ENCODE peak calls at places on chromosomes 2 and 18, in ten cellular contexts. One of them, this sample, is unnamed.

GRCh38 chr18:43265465-43265864 is 11.8 kb downstream of the SYT4 start:
- DNase-seq in psoas muscle: no peak
- DNase-seq in mucosa of descending colon: no peak
- DNase-seq in brain microvascular endothelial cell: no peak
- DNase-seq in coronary artery: no peak
- DNase-seq in AG04449: no peak
- DNase-seq in uterus: no peak
- DNase-seq in HCT116: no peak
- DNase-seq in dorsolateral prefrontal cortex: no peak
- DNase-seq in adrenal gland: no peak
- DNase-seq in this sample: no peak

GRCh38 chr2:10331702-10332401 is 29.1 kb downstream of the HPCAL1 start:
- DNase-seq in psoas muscle: peak; percentile 34
- DNase-seq in mucosa of descending colon: peak; percentile 34
- DNase-seq in brain microvascular endothelial cell: no peak
- DNase-seq in coronary artery: no peak
- DNase-seq in AG04449: no peak
- DNase-seq in uterus: no peak
- DNase-seq in HCT116: no peak
- DNase-seq in dorsolateral prefrontal cortex: no peak
- DNase-seq in adrenal gland: peak; percentile 24
- DNase-seq in this sample: no peak

GRCh38 chr2:120936476-120937334 is 201.0 kb downstream of the GLI2 start:
- DNase-seq in psoas muscle: peak; percentile 67
- DNase-seq in mucosa of descending colon: no peak
- DNase-seq in brain microvascular endothelial cell: peak; percentile 60
- DNase-seq in coronary artery: no peak
- DNase-seq in AG04449: no peak
- DNase-seq in uterus: no peak
- DNase-seq in HCT116: no peak
- DNase-seq in dorsolateral prefrontal cortex: no peak
- DNase-seq in adrenal gland: no peak
- DNase-seq in this sample: no peak

GRCh38 chr2:29022455-29023128 is 41.5 kb downstream of the TOGARAM2 start:
- DNase-seq in psoas muscle: no peak
- DNase-seq in mucosa of descending colon: no peak
- DNase-seq in brain microvascular endothelial cell: peak; percentile 68
- DNase-seq in coronary artery: no peak
- DNase-seq in AG04449: no peak
- DNase-seq in uterus: no peak
- DNase-seq in HCT116: no peak
- DNase-seq in dorsolateral prefrontal cortex: no peak
- DNase-seq in adrenal gland: no peak
- DNase-seq in this sample: no peak

GRCh38 chr2:26670931-26671460 is 21.5 kb upstream of the KCNK3 start:
- DNase-seq in psoas muscle: no peak
- DNase-seq in mucosa of descending colon: no peak
- DNase-seq in brain microvascular endothelial cell: no peak
- DNase-seq in coronary artery: peak; percentile 41
- DNase-seq in AG04449: no peak
- DNase-seq in uterus: no peak
- DNase-seq in HCT116: no peak
- DNase-seq in dorsolateral prefrontal cortex: no peak
- DNase-seq in adrenal gland: no peak
- DNase-seq in this sample: no peak

GRCh38 chr2:241774419-241775222 is 2.0 kb upstream of the GAL3ST2 start:
- DNase-seq in psoas muscle: no peak
- DNase-seq in mucosa of descending colon: peak; percentile 76
- DNase-seq in brain microvascular endothelial cell: peak; percentile 73
- DNase-seq in coronary artery: peak; percentile 71
- DNase-seq in AG04449: peak; percentile 17
- DNase-seq in uterus: no peak
- DNase-seq in HCT116: peak; percentile 29
- DNase-seq in dorsolateral prefrontal cortex: no peak
- DNase-seq in adrenal gland: peak; percentile 82
- DNase-seq in this sample: peak; percentile 37

GRCh38 chr18:6055711-6056110 is 160.4 kb upstream of the TMEM200C start:
- DNase-seq in psoas muscle: no peak
- DNase-seq in mucosa of descending colon: no peak
- DNase-seq in brain microvascular endothelial cell: peak; percentile 75
- DNase-seq in coronary artery: no peak
- DNase-seq in AG04449: peak; percentile 40
- DNase-seq in uterus: no peak
- DNase-seq in HCT116: no peak
- DNase-seq in dorsolateral prefrontal cortex: no peak
- DNase-seq in adrenal gland: no peak
- DNase-seq in this sample: no peak

GRCh38 chr18:680392-680791 is 22.9 kb downstream of the TYMS start:
- DNase-seq in psoas muscle: no peak
- DNase-seq in mucosa of descending colon: no peak
- DNase-seq in brain microvascular endothelial cell: no peak
- DNase-seq in coronary artery: no peak
- DNase-seq in AG04449: no peak
- DNase-seq in uterus: no peak
- DNase-seq in HCT116: no peak
- DNase-seq in dorsolateral prefrontal cortex: no peak
- DNase-seq in adrenal gland: no peak
- DNase-seq in this sample: no peak

GRCh38 chr2:132797551-132797950 is 127.5 kb upstream of the LYPD1 start:
- DNase-seq in psoas muscle: no peak
- DNase-seq in mucosa of descending colon: no peak
- DNase-seq in brain microvascular endothelial cell: peak; percentile 86
- DNase-seq in coronary artery: no peak
- DNase-seq in AG04449: peak; percentile 81
- DNase-seq in uterus: no peak
- DNase-seq in HCT116: no peak
- DNase-seq in dorsolateral prefrontal cortex: no peak
- DNase-seq in adrenal gland: no peak
- DNase-seq in this sample: no peak

GRCh38 chr2:218221015-218221414 is 4.0 kb downstream of the ARPC2 start:
- DNase-seq in psoas muscle: no peak
- DNase-seq in mucosa of descending colon: no peak
- DNase-seq in brain microvascular endothelial cell: no peak
- DNase-seq in coronary artery: no peak
- DNase-seq in AG04449: no peak
- DNase-seq in uterus: no peak
- DNase-seq in HCT116: no peak
- DNase-seq in dorsolateral prefrontal cortex: no peak
- DNase-seq in adrenal gland: no peak
- DNase-seq in this sample: no peak

GRCh38 chr18:12703714-12704113 is 872 bp downstream of the PSMG2 start:
- DNase-seq in psoas muscle: no peak
- DNase-seq in mucosa of descending colon: no peak
- DNase-seq in brain microvascular endothelial cell: peak; percentile 24
- DNase-seq in coronary artery: no peak
- DNase-seq in AG04449: no peak
- DNase-seq in uterus: no peak
- DNase-seq in HCT116: no peak
- DNase-seq in dorsolateral prefrontal cortex: no peak
- DNase-seq in adrenal gland: no peak
- DNase-seq in this sample: no peak

GRCh38 chr2:108069515-108070310 is 83.4 kb downstream of the SLC5A7 start:
- DNase-seq in psoas muscle: no peak
- DNase-seq in mucosa of descending colon: no peak
- DNase-seq in brain microvascular endothelial cell: no peak
- DNase-seq in coronary artery: no peak
- DNase-seq in AG04449: no peak
- DNase-seq in uterus: no peak
- DNase-seq in HCT116: no peak
- DNase-seq in dorsolateral prefrontal cortex: no peak
- DNase-seq in adrenal gland: no peak
- DNase-seq in this sample: no peak
- TF ChIP-seq CTCF in psoas muscle: no peak
- TF ChIP-seq CTCF in mucosa of descending colon: no peak
- TF ChIP-seq CTCF in brain microvascular endothelial cell: peak; percentile 37
- TF ChIP-seq CTCF in coronary artery: no peak
- TF ChIP-seq CTCF in AG04449: no peak
- TF ChIP-seq CTCF in uterus: no peak
- TF ChIP-seq CTCF in HCT116: peak; percentile 28
- TF ChIP-seq CTCF in dorsolateral prefrontal cortex: no peak
- TF ChIP-seq CTCF in adrenal gland: no peak
- TF ChIP-seq CTCF in this sample: no peak

GRCh38 chr2:183024701-183025100 is 13.6 kb downstream of the NCKAP1 start:
- DNase-seq in psoas muscle: no peak
- DNase-seq in mucosa of descending colon: no peak
- DNase-seq in brain microvascular endothelial cell: no peak
- DNase-seq in coronary artery: no peak
- DNase-seq in AG04449: no peak
- DNase-seq in uterus: no peak
- DNase-seq in HCT116: no peak
- DNase-seq in dorsolateral prefrontal cortex: no peak
- DNase-seq in adrenal gland: no peak
- DNase-seq in this sample: no peak
- H3K4me3 ChIP-seq in psoas muscle: peak overlapping the region; percentile 12
- H3K4me3 ChIP-seq in mucosa of descending colon: no peak overlapping the region
- H3K4me3 ChIP-seq in brain microvascular endothelial cell: no peak overlapping the region
- H3K4me3 ChIP-seq in coronary artery: no peak overlapping the region
- H3K4me3 ChIP-seq in AG04449: no peak overlapping the region
- H3K4me3 ChIP-seq in uterus: no peak overlapping the region
- H3K4me3 ChIP-seq in HCT116: no peak overlapping the region
- H3K4me3 ChIP-seq in dorsolateral prefrontal cortex: no peak overlapping the region
- H3K4me3 ChIP-seq in adrenal gland: no peak overlapping the region
- H3K4me3 ChIP-seq in this sample: no peak overlapping the region

DNA sequence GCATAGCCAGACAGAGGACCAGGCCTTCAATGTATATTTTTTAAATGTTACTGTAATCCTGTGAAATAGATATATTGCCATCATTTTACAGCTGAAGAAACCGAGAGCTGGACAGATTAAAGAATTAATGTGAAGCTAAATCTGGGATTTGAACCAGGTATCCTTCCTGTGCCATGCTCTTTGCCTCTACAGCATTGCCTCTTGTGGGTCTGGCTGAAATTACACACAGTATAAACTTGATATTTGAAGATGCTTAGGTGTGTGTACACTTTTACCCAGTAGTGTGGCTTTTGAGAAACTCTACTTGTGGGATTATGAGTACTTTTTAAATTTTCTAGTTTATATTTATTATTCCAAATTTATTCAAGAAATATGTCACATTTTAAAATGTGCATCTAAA is 264.5 kb downstream of the CNTNAP5 start:
- DNase-seq in psoas muscle: no peak
- DNase-seq in mucosa of descending colon: no peak
- DNase-seq in brain microvascular endothelial cell: no peak
- DNase-seq in coronary artery: no peak
- DNase-seq in AG04449: no peak
- DNase-seq in uterus: no peak
- DNase-seq in HCT116: no peak
- DNase-seq in dorsolateral prefrontal cortex: no peak
- DNase-seq in adrenal gland: no peak
- DNase-seq in this sample: no peak
- TF ChIP-seq CTCF in psoas muscle: no peak
- TF ChIP-seq CTCF in mucosa of descending colon: no peak
- TF ChIP-seq CTCF in brain microvascular endothelial cell: no peak
- TF ChIP-seq CTCF in coronary artery: no peak
- TF ChIP-seq CTCF in AG04449: no peak
- TF ChIP-seq CTCF in uterus: no peak
- TF ChIP-seq CTCF in HCT116: no peak
- TF ChIP-seq CTCF in dorsolateral prefrontal cortex: no peak
- TF ChIP-seq CTCF in adrenal gland: no peak
- TF ChIP-seq CTCF in this sample: peak; percentile 4

DNA sequence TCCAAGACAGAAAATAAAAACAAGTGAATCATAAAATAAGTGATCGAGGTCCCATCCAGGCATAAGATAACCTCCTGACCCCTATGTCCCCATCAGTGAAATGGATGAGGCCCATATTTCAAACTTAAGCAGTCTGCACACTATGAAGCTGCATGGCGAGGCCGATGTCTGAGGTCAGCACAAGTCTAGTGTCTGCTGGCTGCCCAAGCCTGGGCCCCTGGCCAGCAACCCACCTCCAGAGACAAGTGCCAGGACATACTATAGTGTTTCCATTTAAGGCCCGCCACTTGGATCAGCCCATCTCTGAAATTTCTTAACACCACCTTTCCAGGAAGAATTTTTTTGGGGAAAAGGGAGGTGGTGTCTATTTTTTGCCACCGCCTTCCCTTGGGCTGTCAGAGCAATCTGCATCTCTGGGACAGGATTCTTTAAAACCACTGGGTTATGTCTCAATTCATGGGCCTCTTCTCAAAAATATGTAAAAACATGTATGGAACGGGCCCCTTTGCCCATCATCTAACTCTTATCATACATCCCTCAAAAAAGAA is 1.8 kb downstream of the ACVR1 start:
- DNase-seq in psoas muscle: peak; percentile 59
- DNase-seq in mucosa of descending colon: no peak
- DNase-seq in brain microvascular endothelial cell: no peak
- DNase-seq in coronary artery: no peak
- DNase-seq in AG04449: no peak
- DNase-seq in uterus: no peak
- DNase-seq in HCT116: no peak
- DNase-seq in dorsolateral prefrontal cortex: peak; percentile 7
- DNase-seq in adrenal gland: peak; percentile 42
- DNase-seq in this sample: no peak
- H3K4me3 ChIP-seq in psoas muscle: peak overlapping the region; percentile 88
- H3K4me3 ChIP-seq in mucosa of descending colon: no peak overlapping the region
- H3K4me3 ChIP-seq in brain microvascular endothelial cell: peak overlapping the region; percentile 82
- H3K4me3 ChIP-seq in coronary artery: peak overlapping the region; percentile 96
- H3K4me3 ChIP-seq in AG04449: peak overlapping the region; percentile 89
- H3K4me3 ChIP-seq in uterus: no peak overlapping the region
- H3K4me3 ChIP-seq in HCT116: peak overlapping the region; percentile 76
- H3K4me3 ChIP-seq in dorsolateral prefrontal cortex: peak overlapping the region; percentile 75
- H3K4me3 ChIP-seq in adrenal gland: no peak overlapping the region
- H3K4me3 ChIP-seq in this sample: peak overlapping the region; percentile 82

GRCh38 chr2:1300284-1300683 is 113.0 kb upstream of the TPO start:
- DNase-seq in psoas muscle: no peak
- DNase-seq in mucosa of descending colon: no peak
- DNase-seq in brain microvascular endothelial cell: no peak
- DNase-seq in coronary artery: no peak
- DNase-seq in AG04449: no peak
- DNase-seq in uterus: no peak
- DNase-seq in HCT116: no peak
- DNase-seq in dorsolateral prefrontal cortex: no peak
- DNase-seq in adrenal gland: no peak
- DNase-seq in this sample: no peak
- TF ChIP-seq CTCF in psoas muscle: no peak
- TF ChIP-seq CTCF in mucosa of descending colon: no peak
- TF ChIP-seq CTCF in brain microvascular endothelial cell: no peak
- TF ChIP-seq CTCF in coronary artery: no peak
- TF ChIP-seq CTCF in AG04449: no peak
- TF ChIP-seq CTCF in uterus: no peak
- TF ChIP-seq CTCF in HCT116: no peak
- TF ChIP-seq CTCF in dorsolateral prefrontal cortex: no peak
- TF ChIP-seq CTCF in adrenal gland: no peak
- TF ChIP-seq CTCF in this sample: no peak